ENCODE peak calls at places on chromosomes 2 and 18, in eight cellular contexts. A is heart right ventricle; L is hepatocyte; Y is aorta; O is thyroid gland; J is CD8-positive, alpha-beta T cell; E is PC-3; U is MM.1S. P is an unnamed sample.

GRCh38 chr2:227411320-227411989 is 23.7 kb upstream of the SCYGR1 start:
- DNase-seq in A (no peak), O (no peak), J (no peak), E (peak; percentile 36), L (no peak), U (peak; percentile 94), Y (no peak), P (no peak)

GRCh38 chr2:50143822-50144575 is 887.9 kb downstream of the NRXN1 start:
- DNase-seq in U (peak; percentile 82), O (peak; percentile 10), J (no peak), E (peak; percentile 64), L (peak; percentile 66), Y (no peak), A (no peak), P (peak; percentile 45)

GRCh38 chr2:241926541-241927311 is 57.2 kb downstream of the RTP5 start:
- DNase-seq in Y (no peak), A (no peak), E (no peak), U (no peak), O (no peak), J (no peak), L (no peak), P (no peak)

GRCh38 chr2:219018286-219018685 is 23.0 kb downstream of the CFAP65 start:
- DNase-seq in O (no peak), E (no peak), L (no peak), J (no peak), Y (peak; percentile 17), U (no peak), A (no peak), P (no peak)

GRCh38 chr2:186422226-186422625 is 63.8 kb upstream of the ZC3H15 start:
- DNase-seq in L (no peak), O (no peak), Y (peak; percentile 80), E (peak; percentile 93), A (no peak), J (no peak), U (no peak), P (no peak)

GRCh38 chr2:215969131-215969841 is 44.1 kb downstream of the MREG start:
- DNase-seq in L (no peak), E (peak; percentile 8), A (no peak), Y (no peak), J (no peak), U (no peak), O (no peak), P (no peak)

GRCh38 chr2:231429152-231429551 is 33.6 kb downstream of the B3GNT7 start:
- DNase-seq in A (no peak), L (no peak), Y (no peak), U (no peak), E (no peak), O (no peak), J (no peak), P (peak; percentile 42)

GRCh38 chr2:238728322-238729260 is 119.3 kb upstream of the TWIST2 start:
- DNase-seq in E (no peak), J (no peak), U (no peak), Y (no peak), O (no peak), L (peak; percentile 44), A (no peak), P (no peak)

GRCh38 chr18:55830490-55830889 is 242.5 kb upstream of the TCF4 start:
- DNase-seq in J (no peak), Y (no peak), L (no peak), O (no peak), U (no peak), E (no peak), A (no peak), P (no peak)

GRCh38 chr2:64192570-64193192 is 48.5 kb upstream of the PELI1 start:
- DNase-seq in O (no peak), J (no peak), Y (no peak), U (no peak), E (no peak), A (no peak), L (no peak), P (no peak)

GRCh38 chr18:60554961-60555360 is 182.4 kb upstream of the MC4R start:
- DNase-seq in U (peak; percentile 86), L (no peak), A (no peak), J (no peak), O (no peak), Y (no peak), E (no peak), P (no peak)

GRCh38 chr2:240397542-240397916 is 37.9 kb upstream of the GPC1 start:
- DNase-seq in L (no peak), A (no peak), Y (no peak), E (no peak), U (no peak), O (no peak), J (no peak), P (no peak)

GRCh38 chr2:3827673-3828575 is 124.5 kb downstream of the DCDC2C start:
- DNase-seq in J (no peak), L (peak; percentile 42), O (peak; percentile 27), A (no peak), U (peak; percentile 8), E (peak; percentile 62), Y (no peak), P (peak; percentile 19)

GRCh38 chr2:204454672-204455380 is 90.4 kb upstream of the PARD3B start:
- DNase-seq in A (no peak), L (no peak), O (no peak), E (no peak), Y (no peak), U (no peak), J (no peak), P (no peak)

GRCh38 chr2:200199576-200200263 is 106.8 kb upstream of the SPATS2L start:
- DNase-seq in J (no peak), E (peak; percentile 9), A (no peak), Y (no peak), O (peak; percentile 11), U (no peak), L (no peak), P (peak; percentile 41)

GRCh38 chr2:216294305-216294704 is 78.0 kb downstream of the MARCHF4 start:
- DNase-seq in L (no peak), Y (no peak), A (no peak), U (no peak), E (no peak), O (peak; percentile 81), J (no peak), P (no peak)

GRCh38 chr18:58202406-58202730 is 158.3 kb downstream of the NEDD4L start:
- DNase-seq in E (peak; percentile 78), J (no peak), L (peak; percentile 70), U (no peak), A (no peak), O (no peak), Y (no peak), P (peak; percentile 14)

GRCh38 chr18:76463358-76463757 is 31.7 kb downstream of the ZNF516 start:
- DNase-seq in J (no peak), A (no peak), E (no peak), L (no peak), Y (no peak), U (no peak), O (no peak), P (no peak)

GRCh38 chr2:234494361-234495075 is 2.4 kb downstream of the ARL4C start:
- DNase-seq in U (peak; percentile 23), Y (no peak), L (peak; percentile 53), A (no peak), E (peak; percentile 49), O (peak; percentile 17), J (no peak), P (peak; percentile 60)

GRCh38 chr2:1730047-1730937 is 14.0 kb downstream of the PXDN start:
- DNase-seq in L (peak; percentile 59), Y (peak; percentile 76), A (peak; percentile 26), U (no peak), J (no peak), E (peak; percentile 92), O (no peak), P (no peak)

GRCh38 chr2:212237350-212238095 is 301.1 kb downstream of the ERBB4 start:
- DNase-seq in Y (no peak), U (no peak), A (no peak), L (peak; percentile 17), J (no peak), E (no peak), O (peak; percentile 92), P (no peak)

GRCh38 chr18:8943900-8944870 is 158.3 kb upstream of the NDUFV2 start:
- DNase-seq in L (no peak), O (no peak), J (no peak), Y (no peak), E (peak; percentile 89), U (no peak), A (no peak), P (no peak)
- H3K4me1 ChIP-seq in L (peaks cover 7% of the 10 kb centered on the region), O (no peaks in the 10 kb centered on the region), J (no peaks in the 10 kb centered on the region), Y (no peaks in the 10 kb centered on the region), E (peaks cover 49% of the 10 kb centered on the region), U (peaks cover 18% of the 10 kb centered on the region), A (no peaks in the 10 kb centered on the region), P (peaks cover 13% of the 10 kb centered on the region)

GRCh38 chr2:235605306-235605998 is 111.6 kb downstream of the AGAP1 start:
- DNase-seq in Y (peak; percentile 89), J (no peak), O (peak; percentile 48), A (peak; percentile 76), U (no peak), E (no peak), L (peak; percentile 83), P (no peak)
- H3K4me3 ChIP-seq in Y (no peak overlapping the region), J (no peak overlapping the region), O (no peak overlapping the region), A (no peak overlapping the region), U (no peak overlapping the region), E (no peak overlapping the region), L (no peak overlapping the region), P (no peak overlapping the region)

GRCh38 chr2:19358242-19359020 is at the start of gene OSR1:
- DNase-seq in J (no peak), O (peak; percentile 52), Y (peak; percentile 92), A (peak; percentile 71), U (peak; percentile 24), L (peak; percentile 87), E (peak; percentile 71), P (peak; percentile 82)
- H3K27me3 ChIP-seq in J (peaks cover 77% of the 10 kb centered on the region), O (peaks cover 36% of the 10 kb centered on the region), Y (no peaks in the 10 kb centered on the region), A (peaks cover 18% of the 10 kb centered on the region), U (peaks cover 67% of the 10 kb centered on the region), L (peaks cover 68% of the 10 kb centered on the region), E (no peaks in the 10 kb centered on the region), P (no peaks in the 10 kb centered on the region)

GRCh38 chr2:42550870-42551269 is 17.6 kb upstream of the MTA3 start:
- DNase-seq in U (no peak), Y (no peak), J (no peak), A (no peak), L (no peak), O (no peak), E (no peak), P (no peak)

GRCh38 chr2:42545023-42545713 is 23.3 kb upstream of the MTA3 start:
- DNase-seq in L (no peak), Y (no peak), A (no peak), E (no peak), O (no peak), U (no peak), J (no peak), P (no peak)

GRCh38 chr2:42547446-42548295 is 20.8 kb upstream of the MTA3 start:
- DNase-seq in J (no peak), U (no peak), O (no peak), A (no peak), Y (no peak), L (no peak), E (no peak), P (peak; percentile 83)

GRCh38 chr2:42545714-42546390 is 22.6 kb upstream of the MTA3 start:
- DNase-seq in Y (no peak), U (no peak), E (no peak), O (no peak), L (no peak), A (no peak), J (no peak), P (peak; percentile 100)

DNA sequence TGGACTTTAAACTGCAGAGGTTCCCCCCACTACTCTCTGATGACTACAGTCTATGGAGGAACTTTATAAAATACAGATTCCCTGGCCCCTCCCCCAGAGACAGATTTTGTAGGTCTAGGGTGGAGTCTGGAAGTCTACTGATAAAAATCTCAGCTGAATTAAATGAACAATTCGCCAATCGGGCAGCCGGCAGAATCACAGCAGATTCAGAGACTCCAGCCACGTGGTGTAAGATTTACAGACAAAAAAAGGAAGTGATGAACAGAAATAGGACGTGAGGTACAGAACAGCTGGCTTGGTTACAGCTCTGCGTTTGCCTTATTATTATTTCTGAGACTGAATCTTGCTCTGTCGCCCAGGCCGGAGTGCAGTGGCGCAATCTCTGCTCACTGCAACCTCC is 21.4 kb upstream of the MTA3 start:
- DNase-seq in L (no peak), U (no peak), E (no peak), Y (no peak), O (no peak), J (no peak), A (no peak), P (peak; percentile 82)
- H3K4me1 ChIP-seq in L (no peaks in the 10 kb centered on the region), U (no peaks in the 10 kb centered on the region), E (no peaks in the 10 kb centered on the region), Y (no peaks in the 10 kb centered on the region), O (no peaks in the 10 kb centered on the region), J (no peaks in the 10 kb centered on the region), A (no peaks in the 10 kb centered on the region), P (peaks cover 56% of the 10 kb centered on the region)

P was measured in HAP-1.